ENCODE peak calls at places on chromosome 3, in eight cellular contexts. A, Y, T, M, F, B, P and V are unnamed samples.

GRCh38 chr3:194081826-194082225 is 54.1 kb upstream of the HES1 start:
- DNase-seq in B (no peak), P (no peak), M (no peak), F (no peak), Y (no peak), A (no peak), T (no peak), V (no peak)

GRCh38 chr3:1232276-1232675 is 139.5 kb downstream of the CNTN6 start:
- DNase-seq in B (no peak), F (no peak), A (no peak), T (no peak), P (peak), Y (no peak), M (no peak), V (no peak)

GRCh38 chr3:177852001-177852400 is 654.7 kb upstream of the TBL1XR1 start:
- DNase-seq in Y (no peak), A (no peak), T (no peak), P (no peak), F (no peak), B (no peak), M (no peak), V (no peak)

GRCh38 chr3:115513411-115513800 is 109.9 kb upstream of the GAP43 start:
- DNase-seq in B (peak), T (no peak), F (no peak), Y (no peak), M (no peak), P (no peak), A (peak), V (no peak)

GRCh38 chr3:125032100-125032643 is 23.6 kb downstream of the HEG1 start:
- DNase-seq in M (no peak), A (no peak), B (peak), F (no peak), T (no peak), Y (no peak), P (no peak), V (no peak)

GRCh38 chr3:14369675-14370669 is 32.4 kb upstream of the SLC6A6 start:
- DNase-seq in M (peak), B (no peak), P (no peak), A (no peak), Y (no peak), T (peak), F (no peak), V (peak)

GRCh38 chr3:128075516-128076464 is 23.6 kb downstream of the SEC61A1 start:
- DNase-seq in Y (peak), P (peak), A (peak), M (peak), T (no peak), B (peak), F (peak), V (peak)

GRCh38 chr3:119700920-119701734 is 1.7 kb upstream of the CFAP91 start:
- DNase-seq in B (no peak), P (no peak), A (no peak), T (no peak), Y (no peak), F (no peak), M (no peak), V (no peak)

GRCh38 chr3:191889781-191890180 is 428.8 kb downstream of the PYDC2 start:
- DNase-seq in M (no peak), B (no peak), Y (no peak), P (no peak), A (no peak), T (no peak), F (no peak), V (no peak)

GRCh38 chr3:129973853-129974252 is 667 bp upstream of the TRH start:
- DNase-seq in B (no peak), T (no peak), Y (no peak), F (no peak), P (no peak), M (no peak), A (no peak), V (no peak)

GRCh38 chr3:49244589-49245205 is 32.3 kb downstream of the C3orf62 start:
- DNase-seq in F (no peak), B (no peak), M (no peak), Y (no peak), P (no peak), T (no peak), A (no peak), V (peak)